ENCODE peak calls at places on chromosomes 13 and 19, in six cellular contexts. V is NCI-H1092 treated with DMSO at 0.1 percent for 48 hours, N is glutamatergic neuron, L is left ventricle myocardium inferior, A is NCI-H748 treated with DMSO at 0.1 percent for 48 hours, P is fibroblast of pulmonary artery. U is an unnamed sample.

GRCh38 chr19:15101479-15102082 is 5.6 kb upstream of the SYDE1 start:
- DNase-seq in V (peak; percentile 1), N (peak; percentile 64), L (no peak), A (no peak), P (peak; percentile 69), U (no peak)

GRCh38 chr13:107209811-107210210 is 641.9 kb upstream of the ARGLU1 start:
- DNase-seq in V (peak; percentile 81), N (no peak), L (no peak), A (no peak), P (peak; percentile 59), U (no peak)

GRCh38 chr19:55109527-55110291 is 7.7 kb downstream of the PPP1R12C start:
- DNase-seq in V (no peak), N (no peak), L (no peak), A (no peak), P (no peak), U (no peak)

GRCh38 chr19:1794424-1795185 is 17.5 kb downstream of the ATP8B3 start:
- DNase-seq in V (no peak), N (peak; percentile 16), L (no peak), A (no peak), P (no peak), U (no peak)

GRCh38 chr19:30529876-30530275 is 157.7 kb downstream of the ZNF536 start:
- DNase-seq in V (no peak), N (peak; percentile 64), L (no peak), A (no peak), P (no peak), U (no peak)

GRCh38 chr19:10818306-10819123 is 17.5 kb downstream of the TMED1 start:
- DNase-seq in V (no peak), N (no peak), L (no peak), A (no peak), P (no peak), U (no peak)

GRCh38 chr13:93959796-93960533 is 519.5 kb downstream of the DCT start:
- DNase-seq in V (no peak), N (no peak), L (no peak), A (no peak), P (no peak), U (no peak)

GRCh38 chr19:17835182-17836006 is 12.4 kb downstream of the JAK3 start:
- DNase-seq in V (no peak), N (no peak), L (no peak), A (no peak), P (peak; percentile 14), U (no peak)

GRCh38 chr19:17654993-17655392 is 33.2 kb downstream of the UNC13A start:
- DNase-seq in V (no peak), N (no peak), L (no peak), A (no peak), P (no peak), U (no peak)

GRCh38 chr13:111384441-111385181 is 64.2 kb downstream of the TEX29 start:
- DNase-seq in V (no peak), N (peak; percentile 4), L (no peak), A (peak; percentile 51), P (no peak), U (no peak)

GRCh38 chr19:39705578-39706188 is 1.4 kb downstream of the LGALS14 start:
- DNase-seq in V (no peak), N (no peak), L (no peak), A (no peak), P (peak; percentile 23), U (no peak)

GRCh38 chr19:367561-367960 is 23.0 kb upstream of the MIER2 start:
- DNase-seq in V (no peak), N (no peak), L (no peak), A (no peak), P (no peak), U (no peak)

GRCh38 chr19:35000647-35001501 is 751 bp downstream of the GRAMD1A start:
- DNase-seq in V (peak; percentile 34), N (peak; percentile 54), L (no peak), A (peak; percentile 43), P (peak; percentile 50), U (peak; percentile 6)

GRCh38 chr19:3188627-3189596 is 3.2 kb downstream of the NCLN start:
- DNase-seq in V (no peak), N (no peak), L (no peak), A (no peak), P (no peak), U (no peak)

GRCh38 chr19:3336680-3337523 is 29.5 kb upstream of the NFIC start:
- DNase-seq in V (peak; percentile 81), N (no peak), L (peak; percentile 90), A (no peak), P (peak; percentile 88), U (peak; percentile 56)

GRCh38 chr19:42657551-42657950 is 62.8 kb upstream of the CEACAM8 start:
- DNase-seq in V (no peak), N (no peak), L (no peak), A (no peak), P (peak; percentile 18), U (no peak)

GRCh38 chr19:40721140-40721486 is 4.2 kb downstream of the ITPKC start:
- DNase-seq in V (no peak), N (no peak), L (no peak), A (no peak), P (no peak), U (no peak)

GRCh38 chr19:34732548-34733255 is 1.3 kb upstream of the ZNF181 start:
- DNase-seq in V (no peak), N (no peak), L (no peak), A (no peak), P (no peak), U (no peak)

GRCh38 chr13:80924596-80924995 is 583.7 kb upstream of the SPRY2 start:
- DNase-seq in V (no peak), N (no peak), L (no peak), A (no peak), P (peak; percentile 84), U (no peak)

GRCh38 chr13:41061914-41062837 is 867 bp downstream of the WBP4 start:
- DNase-seq in V (no peak), N (no peak), L (no peak), A (no peak), P (peak; percentile 80), U (peak; percentile 19)

GRCh38 chr13:62682788-62683187 is 1267.1 kb upstream of the PCDH20 start:
- DNase-seq in V (no peak), N (no peak), L (no peak), A (no peak), P (no peak), U (no peak)

GRCh38 chr19:55261671-55262126 is 2.9 kb upstream of the PPP6R1 start:
- DNase-seq in V (no peak), N (no peak), L (no peak), A (peak; percentile 55), P (no peak), U (no peak)

GRCh38 chr19:18093439-18094161 is 4.0 kb upstream of the MAST3 start:
- DNase-seq in V (no peak), N (no peak), L (no peak), A (no peak), P (peak; percentile 33), U (no peak)

GRCh38 chr19:40165362-40165937 is 25.8 kb upstream of the MAP3K10 start:
- DNase-seq in V (peak; percentile 10), N (peak; percentile 66), L (peak; percentile 36), A (no peak), P (peak; percentile 49), U (no peak)

GRCh38 chr19:2949939-2950285 is 5.1 kb upstream of the ZNF77 start:
- DNase-seq in V (peak; percentile 62), N (no peak), L (no peak), A (no peak), P (peak; percentile 71), U (no peak)

U was measured in DMS79.